ENCODE peak calls at places on chromosome 19, in nine cellular contexts. R is HFFc6, X is sigmoid colon, B is GM12892, V is astrocyte of the cerebellum, T is D341Med, N is pancreas, H is NCI-H82, J is left cardiac atrium. U is an unnamed sample.

GRCh38 chr19:2239771-2240770 is 3.4 kb downstream of the SF3A2 start:
- DNase-seq in R (peak; percentile 27), X (no peak), B (no peak), V (peak; percentile 34), T (no peak), N (no peak), H (no peak), J (peak; percentile 66), U (no peak)

GRCh38 chr19:7013678-7014077 is 7.6 kb downstream of the MBD3L2B start:
- DNase-seq in R (peak; percentile 2), X (no peak), B (no peak), V (no peak), T (no peak), N (no peak), H (no peak), J (no peak), U (no peak)

GRCh38 chr19:13152854-13153626 is 2.8 kb downstream of the IER2 start:
- DNase-seq in R (peak; percentile 97), X (peak; percentile 98), B (peak; percentile 76), V (peak; percentile 81), T (peak; percentile 92), N (peak; percentile 93), H (peak; percentile 99), J (peak; percentile 95), U (peak; percentile 99)

GRCh38 chr19:8251025-8251472 is 41.9 kb downstream of the CERS4 start:
- DNase-seq in R (no peak), X (peak; percentile 95), B (no peak), V (peak; percentile 6), T (peak; percentile 23), N (peak; percentile 82), H (no peak), J (peak; percentile 83), U (peak; percentile 67)

GRCh38 chr19:14059652-14060155 is 2.2 kb downstream of the PALM3 start:
- DNase-seq in R (no peak), X (no peak), B (no peak), V (no peak), T (no peak), N (no peak), H (peak; percentile 46), J (no peak), U (no peak)

GRCh38 chr19:18291590-18292459 is 10.4 kb upstream of the JUND start:
- DNase-seq in R (no peak), X (peak; percentile 96), B (peak; percentile 91), V (no peak), T (peak; percentile 84), N (peak; percentile 74), H (peak; percentile 82), J (peak; percentile 90), U (peak; percentile 90)

GRCh38 chr19:42386974-42387707 is 3.0 kb downstream of the CNFN start:
- DNase-seq in R (peak; percentile 49), X (peak; percentile 74), B (peak; percentile 77), V (no peak), T (peak; percentile 94), N (peak; percentile 52), H (peak; percentile 89), J (peak; percentile 59), U (peak; percentile 61)

GRCh38 chr19:46017095-46017429 is 5.8 kb downstream of the PGLYRP1 start:
- DNase-seq in R (no peak), X (peak; percentile 64), B (no peak), V (no peak), T (no peak), N (no peak), H (no peak), J (no peak), U (no peak)

GRCh38 chr19:50239916-50240585 is 36.6 kb downstream of the MYH14 start:
- DNase-seq in R (no peak), X (no peak), B (no peak), V (no peak), T (no peak), N (no peak), H (peak; percentile 42), J (no peak), U (no peak)

GRCh38 chr19:48400018-48400742 is 6.7 kb downstream of the GRIN2D start:
- DNase-seq in R (peak; percentile 77), X (peak; percentile 67), B (no peak), V (no peak), T (no peak), N (no peak), H (peak; percentile 60), J (peak; percentile 65), U (no peak)

GRCh38 chr19:19113040-19113541 is 25.2 kb downstream of the TMEM161A start:
- DNase-seq in R (peak; percentile 28), X (no peak), B (no peak), V (no peak), T (no peak), N (no peak), H (peak; percentile 82), J (no peak), U (no peak)

GRCh38 chr19:17673937-17674799 is 14.0 kb downstream of the UNC13A start:
- DNase-seq in R (no peak), X (no peak), B (no peak), V (no peak), T (no peak), N (no peak), H (no peak), J (no peak), U (no peak)

GRCh38 chr19:19539738-19540703 is 2.0 kb downstream of the CILP2 start:
- DNase-seq in R (no peak), X (peak; percentile 64), B (no peak), V (no peak), T (no peak), N (peak; percentile 33), H (peak; percentile 89), J (peak; percentile 76), U (no peak)

GRCh38 chr19:35733180-35734125 is 8.8 kb downstream of the IGFLR1 start:
- DNase-seq in R (no peak), X (no peak), B (no peak), V (no peak), T (no peak), N (no peak), H (no peak), J (peak; percentile 21), U (no peak)

GRCh38 chr19:19599190-19599535 is 19.3 kb downstream of the PBX4 start:
- DNase-seq in R (no peak), X (no peak), B (no peak), V (no peak), T (no peak), N (no peak), H (no peak), J (no peak), U (no peak)

GRCh38 chr19:51703655-51704515 is 10.8 kb downstream of the SPACA6 start:
- DNase-seq in R (peak; percentile 82), X (peak; percentile 99), B (peak; percentile 97), V (peak; percentile 85), T (peak; percentile 98), N (peak; percentile 96), H (peak; percentile 92), J (peak; percentile 98), U (peak; percentile 97)

GRCh38 chr19:17775245-17775927 is 19.6 kb upstream of the B3GNT3 start:
- DNase-seq in R (peak; percentile 34), X (no peak), B (no peak), V (no peak), T (peak; percentile 48), N (no peak), H (peak; percentile 59), J (no peak), U (no peak)

GRCh38 chr19:53308339-53308811 is 25.2 kb upstream of the ZNF845 start:
- DNase-seq in R (no peak), X (no peak), B (no peak), V (no peak), T (peak; percentile 77), N (no peak), H (peak; percentile 38), J (peak; percentile 32), U (no peak)

GRCh38 chr19:18422530-18423191 is 3.5 kb downstream of the SSBP4 start:
- DNase-seq in R (no peak), X (no peak), B (no peak), V (no peak), T (no peak), N (no peak), H (no peak), J (no peak), U (no peak)

GRCh38 chr19:53463263-53463662 is 4.3 kb upstream of the ZNF813 start:
- DNase-seq in R (no peak), X (peak; percentile 83), B (no peak), V (no peak), T (peak; percentile 21), N (peak; percentile 8), H (peak; percentile 12), J (peak; percentile 75), U (peak; percentile 66)

GRCh38 chr19:13929956-13930355 is 8.3 kb downstream of the PODNL1 start:
- DNase-seq in R (no peak), X (no peak), B (no peak), V (no peak), T (peak; percentile 26), N (no peak), H (no peak), J (no peak), U (no peak)

GRCh38 chr19:2973229-2973628 is 4.1 kb upstream of the TLE6 start:
- DNase-seq in R (no peak), X (no peak), B (no peak), V (no peak), T (no peak), N (no peak), H (no peak), J (peak; percentile 62), U (no peak)

GRCh38 chr19:18202759-18203407 is 959 bp downstream of the RAB3A start:
- DNase-seq in R (no peak), X (peak; percentile 76), B (no peak), V (no peak), T (peak; percentile 62), N (no peak), H (peak; percentile 70), J (peak; percentile 46), U (peak; percentile 65)

GRCh38 chr19:10764340-10764894 is 46.5 kb downstream of the DNM2 start:
- DNase-seq in R (no peak), X (no peak), B (no peak), V (no peak), T (no peak), N (no peak), H (no peak), J (no peak), U (no peak)

GRCh38 chr19:50580240-50580639 is 12.0 kb upstream of the LRRC4B start:
- DNase-seq in R (no peak), X (no peak), B (no peak), V (no peak), T (no peak), N (no peak), H (no peak), J (no peak), U (no peak)

GRCh38 chr19:46297700-46298476 is 1.0 kb downstream of the HIF3A start:
- DNase-seq in R (no peak), X (peak; percentile 97), B (no peak), V (no peak), T (no peak), N (no peak), H (peak; percentile 48), J (peak; percentile 84), U (peak; percentile 89)

GRCh38 chr19:6396305-6396704 is 3.3 kb upstream of the GTF2F1 start:
- DNase-seq in R (no peak), X (no peak), B (no peak), V (no peak), T (no peak), N (no peak), H (no peak), J (no peak), U (no peak)

GRCh38 chr19:39014037-39014436 is 18.3 kb downstream of the FBXO27 start:
- DNase-seq in R (no peak), X (no peak), B (no peak), V (no peak), T (no peak), N (no peak), H (no peak), J (no peak), U (no peak)